ENCODE peak calls at places on chromosomes 6 and 20, in five cellular contexts. V is endodermal cell, W is epithelial cell of esophagus, Y is fibroblast of lung, O is AG04449. C is an unnamed sample.

GRCh38 chr6:39061182-39061581 is 12.6 kb downstream of the GLP1R start:
- DNase-seq in Y (no peak), V (no peak), W (no peak), O (no peak), C (no peak)

GRCh38 chr20:1827974-1828785 is 67.0 kb upstream of the SIRPA start:
- DNase-seq in O (no peak), Y (peak; percentile 40), V (no peak), W (peak; percentile 97), C (peak; percentile 58)

GRCh38 chr6:107244082-107244741 is 128.9 kb upstream of the BEND3 start:
- DNase-seq in V (no peak), W (peak; percentile 25), O (no peak), Y (peak; percentile 27), C (no peak)

GRCh38 chr6:138227316-138227781 is 9.1 kb upstream of the PBOV1 start:
- DNase-seq in V (no peak), Y (no peak), O (no peak), W (no peak), C (peak; percentile 47)

GRCh38 chr6:69813508-69813907 is 16.7 kb upstream of the LMBRD1 start:
- DNase-seq in O (no peak), Y (no peak), W (no peak), V (no peak), C (no peak)

GRCh38 chr6:27757307-27757706 is 154.9 kb downstream of the OR2B2 start:
- DNase-seq in Y (no peak), O (no peak), W (peak; percentile 25), V (peak; percentile 89), C (peak; percentile 35)

GRCh38 chr6:162636167-162636566 is 91.4 kb downstream of the PRKN start:
- DNase-seq in Y (no peak), W (no peak), O (no peak), V (no peak), C (no peak)

GRCh38 chr20:20567712-20568111 is 144.7 kb downstream of the RALGAPA2 start:
- DNase-seq in W (no peak), V (no peak), O (no peak), Y (no peak), C (no peak)

GRCh38 chr20:60172306-60172984 is 214.2 kb downstream of the CDH26 start:
- DNase-seq in V (no peak), W (no peak), O (no peak), Y (no peak), C (no peak)

GRCh38 chr20:32052090-32052791 is at the start of gene HCK:
- DNase-seq in W (no peak), O (no peak), V (peak; percentile 70), Y (no peak), C (no peak)

GRCh38 chr6:551829-552350 is 105.0 kb downstream of the HUS1B start:
- DNase-seq in V (peak; percentile 57), Y (no peak), O (no peak), W (no peak), C (no peak)

GRCh38 chr6:134351615-134352474 is 33.9 kb upstream of the SGK1 start:
- DNase-seq in V (peak; percentile 73), O (no peak), W (no peak), Y (no peak), C (no peak)

GRCh38 chr6:53119349-53119748 is 29.3 kb downstream of the GCM1 start:
- DNase-seq in O (no peak), V (no peak), Y (peak; percentile 11), W (peak; percentile 27), C (no peak)

GRCh38 chr20:34673411-34673810 is 3.5 kb downstream of the PIGU start:
- DNase-seq in Y (no peak), W (no peak), O (no peak), V (no peak), C (no peak)

GRCh38 chr6:8432614-8433013 is 2.7 kb downstream of the SLC35B3 start:
- DNase-seq in V (no peak), O (no peak), Y (peak; percentile 17), W (peak; percentile 11), C (no peak)

GRCh38 chr6:15335916-15336315 is 90.0 kb downstream of the JARID2 start:
- DNase-seq in O (no peak), V (no peak), W (no peak), Y (no peak), C (no peak)

GRCh38 chr6:41462980-41463930 is 82.9 kb upstream of the FOXP4 start:
- DNase-seq in Y (peak; percentile 73), W (peak; percentile 53), O (no peak), V (no peak), C (peak; percentile 77)

GRCh38 chr6:150528648-150529285 is 70.9 kb upstream of the PLEKHG1 start:
- DNase-seq in V (peak; percentile 90), Y (peak; percentile 68), W (no peak), O (no peak), C (peak; percentile 71)

GRCh38 chr20:54479138-54479906 is 3.9 kb downstream of the DOK5 start:
- DNase-seq in W (no peak), O (no peak), V (peak; percentile 61), Y (peak; percentile 42), C (peak; percentile 19)

GRCh38 chr6:154161689-154162088 is 122.6 kb downstream of the OPRM1 start:
- DNase-seq in W (no peak), O (no peak), V (no peak), Y (no peak), C (no peak)

GRCh38 chr6:30557683-30557981 is 537 bp downstream of the PRR3 start:
- DNase-seq in Y (no peak), W (no peak), V (no peak), O (no peak), C (no peak)

GRCh38 chr6:94683409-94683808 is 893.9 kb upstream of the MANEA start:
- DNase-seq in V (no peak), O (no peak), Y (no peak), W (peak; percentile 90), C (no peak)

GRCh38 chr6:117495873-117496272 is 13.4 kb downstream of the DCBLD1 start:
- DNase-seq in O (no peak), W (peak; percentile 66), Y (peak; percentile 62), V (no peak), C (no peak)

GRCh38 chr6:47446974-47447373 is 30.6 kb upstream of the CD2AP start:
- DNase-seq in Y (peak; percentile 36), V (no peak), O (no peak), W (peak; percentile 70), C (no peak)

GRCh38 chr6:168164462-168165061 is 85.5 kb upstream of the FRMD1 start:
- DNase-seq in W (no peak), V (peak; percentile 22), O (no peak), Y (no peak), C (no peak)

GRCh38 chr6:156250593-156250992 is 526.6 kb upstream of the ARID1B start:
- DNase-seq in Y (no peak), W (peak; percentile 2), O (no peak), V (no peak), C (no peak)

GRCh38 chr6:116229287-116229913 is 24.5 kb downstream of the TSPYL4 start:
- DNase-seq in W (peak; percentile 54), O (peak; percentile 74), V (peak; percentile 98), Y (peak; percentile 96), C (peak; percentile 32)

GRCh38 chr6:146670161-146670560 is 71.4 kb downstream of the ADGB start:
- DNase-seq in V (no peak), W (no peak), Y (peak; percentile 49), O (no peak), C (no peak)

GRCh38 chr6:10465633-10466499 is 51.0 kb upstream of the TFAP2A start:
- DNase-seq in O (no peak), V (peak; percentile 93), W (peak; percentile 75), Y (peak; percentile 44), C (peak; percentile 76)

GRCh38 chr20:62997626-62998025 is 9.1 kb downstream of the BHLHE23 start:
- DNase-seq in Y (no peak), O (no peak), V (no peak), W (no peak), C (no peak)

GRCh38 chr6:138971601-138972000 is 16.5 kb downstream of the REPS1 start:
- DNase-seq in V (peak; percentile 67), O (no peak), Y (peak; percentile 39), W (peak; percentile 27), C (no peak)

GRCh38 chr6:140546640-140547039 is 1172.2 kb upstream of the CITED2 start:
- DNase-seq in O (no peak), V (no peak), W (peak; percentile 46), Y (peak; percentile 77), C (no peak)

GRCh38 chr6:108805611-108806181 is 42.5 kb upstream of the ARMC2 start:
- DNase-seq in O (no peak), Y (no peak), W (no peak), V (no peak), C (no peak)

DNA sequence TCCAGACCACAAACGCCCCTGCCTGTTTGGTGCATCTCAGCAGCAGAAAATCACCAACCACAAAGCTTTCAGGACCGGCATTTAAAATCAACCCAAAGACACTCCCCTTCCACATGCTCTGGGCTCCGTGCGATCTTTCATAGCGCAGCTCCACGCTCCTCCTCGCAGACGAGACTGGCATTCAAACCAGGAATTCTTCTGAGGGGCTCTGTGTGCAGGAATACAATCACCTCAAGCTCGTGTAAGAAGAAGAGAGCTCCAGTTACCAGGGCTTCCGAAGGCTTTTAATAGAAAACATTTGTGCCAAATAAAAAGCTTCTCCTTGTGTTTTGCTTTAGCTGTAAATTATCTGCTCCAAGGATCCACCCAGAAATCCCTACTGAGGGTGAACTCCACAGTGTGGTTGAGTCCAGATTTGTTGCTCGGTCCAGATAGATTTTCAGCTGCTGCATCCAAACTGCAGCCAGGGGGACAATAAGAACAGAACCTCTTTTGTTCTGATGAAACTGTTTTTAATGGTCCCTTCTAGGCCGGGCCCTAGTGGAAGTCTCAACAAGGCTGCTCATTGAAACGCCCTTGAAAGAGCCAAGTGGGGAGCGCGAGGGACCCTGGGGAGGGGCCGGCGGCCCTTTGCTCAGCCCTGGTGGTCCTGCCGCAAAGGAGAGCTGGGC is 16.4 kb upstream of the BMP7 start:
- DNase-seq in O (no peak), V (no peak), W (no peak), Y (no peak), C (peak; percentile 56)
- H3K4me3 ChIP-seq in O (no peak overlapping the region), V (no peak overlapping the region), W (no peak overlapping the region), Y (no peak overlapping the region), C (no peak overlapping the region)

DNA sequence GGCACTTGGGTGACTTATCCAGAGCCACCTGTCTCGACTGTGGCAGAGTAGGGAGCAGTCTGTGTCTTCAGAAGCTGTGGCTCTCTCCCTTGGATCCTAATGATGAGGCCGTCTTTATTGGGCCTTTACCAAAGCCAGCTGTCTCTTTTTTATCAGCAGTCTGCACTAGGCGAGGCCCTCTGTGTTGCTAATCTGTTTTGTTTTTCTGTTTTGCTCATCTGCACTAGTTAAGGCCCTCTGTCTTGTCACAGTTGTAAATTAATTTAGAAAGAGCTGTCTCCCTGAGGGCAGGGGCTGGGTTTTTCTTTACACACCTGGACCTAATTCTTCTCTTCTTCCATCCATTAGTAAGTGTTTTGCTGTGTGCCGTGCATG is 45.0 kb downstream of the CDS2 start:
- DNase-seq in V (no peak), Y (no peak), W (no peak), O (no peak), C (no peak)
- H3K4me3 ChIP-seq in V (no peak overlapping the region), Y (no peak overlapping the region), W (no peak overlapping the region), O (no peak overlapping the region), C (no peak overlapping the region)

GRCh38 chr6:36683145-36683655 is 4.7 kb downstream of the CDKN1A start:
- DNase-seq in O (no peak), V (no peak), Y (no peak), W (no peak), C (no peak)
- H3K4me3 ChIP-seq in O (peak overlapping the region; percentile 49), V (no peak overlapping the region), Y (peak overlapping the region; percentile 96), W (no peak overlapping the region), C (no peak overlapping the region)

DNA sequence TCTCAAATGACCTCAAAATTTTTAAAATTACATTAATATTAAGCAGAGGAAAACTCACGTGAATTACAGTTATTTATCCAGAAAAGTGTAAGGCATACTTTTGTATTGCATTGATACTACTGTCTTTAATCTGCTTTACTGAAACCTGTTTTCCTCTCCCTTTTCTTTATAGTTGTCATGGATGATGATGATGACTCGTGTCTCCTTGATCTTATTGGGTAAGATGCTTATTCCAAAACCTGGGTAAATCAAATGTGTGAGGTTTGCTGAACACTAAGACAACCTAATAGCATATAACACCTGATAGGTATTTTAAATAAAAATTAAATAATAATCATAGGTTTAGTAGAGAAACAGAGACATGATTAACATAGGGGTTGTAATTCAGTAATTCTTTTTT is 40.0 kb downstream of the BICRAL start:
- DNase-seq in O (no peak), W (peak; percentile 35), V (no peak), Y (no peak), C (no peak)
- H3K4me3 ChIP-seq in O (no peak overlapping the region), W (no peak overlapping the region), V (no peak overlapping the region), Y (no peak overlapping the region), C (no peak overlapping the region)